ENCODE peak calls at places on chromosomes 1 and 21, in eight cellular contexts. Z is SIG-M5; S is body of pancreas; P is H7; L is stimulated activated CD8-positive, alpha-beta memory T cell treated with anti-CD3 and anti-CD28 coated beads, Interleukin-15, amount 100 ng/mL, for 24 hours; V is HCEC 1CT; C is activated naive CD4-positive, alpha-beta T cell; W is right cardiac atrium. R is an unnamed sample.

GRCh38 chr1:175628548-175629317 is 114.7 kb downstream of the TNR start:
- DNase-seq in Z (no peak), S (peak), P (no peak), L (no peak), V (no peak), C (no peak), W (peak), R (no peak)

GRCh38 chr21:45427331-45428271 is 22.6 kb downstream of the COL18A1 start:
- DNase-seq in Z (no peak), S (peak), P (peak), L (no peak), V (peak), C (no peak), W (peak), R (no peak)

GRCh38 chr1:182301467-182302198 is 90.0 kb downstream of the GLUL start:
- DNase-seq in Z (no peak), S (peak), P (peak), L (no peak), V (peak), C (no peak), W (peak), R (no peak)

GRCh38 chr1:154866995-154867795 is 2.9 kb downstream of the KCNN3 start:
- DNase-seq in Z (no peak), S (peak), P (peak), L (no peak), V (peak), C (no peak), W (peak), R (no peak)

GRCh38 chr1:201999625-202000238 is 10.7 kb upstream of the ELF3 start:
- DNase-seq in Z (no peak), S (peak), P (peak), L (no peak), V (peak), C (no peak), W (no peak), R (no peak)

GRCh38 chr1:167666416-167666815 is 36.4 kb downstream of the RCSD1 start:
- DNase-seq in Z (no peak), S (no peak), P (no peak), L (no peak), V (no peak), C (no peak), W (no peak), R (no peak)

GRCh38 chr21:25827513-25827912 is 92.7 kb downstream of the GABPA start:
- DNase-seq in Z (no peak), S (no peak), P (no peak), L (no peak), V (no peak), C (no peak), W (no peak), R (no peak)

GRCh38 chr1:198699167-198700015 is 60.6 kb downstream of the PTPRC start:
- DNase-seq in Z (no peak), S (peak), P (peak), L (peak), V (peak), C (peak), W (peak), R (no peak)

GRCh38 chr1:71014110-71014509 is 33.5 kb downstream of the PTGER3 start:
- DNase-seq in Z (no peak), S (no peak), P (no peak), L (no peak), V (no peak), C (no peak), W (no peak), R (no peak)

GRCh38 chr1:91099746-91100621 is 78.1 kb upstream of the ZNF644 start:
- DNase-seq in Z (no peak), S (no peak), P (no peak), L (no peak), V (no peak), C (no peak), W (no peak), R (no peak)

GRCh38 chr1:117826551-117827078 is 102.8 kb downstream of the GDAP2 start:
- DNase-seq in Z (no peak), S (peak), P (no peak), L (no peak), V (peak), C (no peak), W (peak), R (no peak)

GRCh38 chr1:164575356-164575755 is 16.4 kb downstream of the PBX1 start:
- DNase-seq in Z (no peak), S (no peak), P (no peak), L (no peak), V (no peak), C (no peak), W (no peak), R (no peak)

GRCh38 chr1:36968730-36969129 is 65.6 kb downstream of the GRIK3 start:
- DNase-seq in Z (no peak), S (no peak), P (no peak), L (no peak), V (no peak), C (no peak), W (no peak), R (no peak)

GRCh38 chr21:45215214-45215613 is 72.5 kb downstream of the POFUT2 start:
- DNase-seq in Z (no peak), S (no peak), P (no peak), L (no peak), V (no peak), C (no peak), W (no peak), R (no peak)

GRCh38 chr1:41322835-41323234 is 38.4 kb upstream of the FOXO6 start:
- DNase-seq in Z (no peak), S (peak), P (peak), L (no peak), V (no peak), C (no peak), W (peak), R (no peak)

GRCh38 chr1:111990878-111991760 is 1.7 kb upstream of the KCND3 start:
- DNase-seq in Z (no peak), S (peak), P (peak), L (no peak), V (peak), C (no peak), W (peak), R (no peak)

GRCh38 chr1:5720484-5720883 is 271.7 kb downstream of the NPHP4 start:
- DNase-seq in Z (no peak), S (no peak), P (no peak), L (no peak), V (no peak), C (no peak), W (no peak), R (no peak)

GRCh38 chr21:43950936-43951335 is 61.2 kb upstream of the TRAPPC10 start:
- DNase-seq in Z (no peak), S (no peak), P (no peak), L (no peak), V (no peak), C (no peak), W (peak), R (no peak)

GRCh38 chr21:29333355-29333746 is 34.6 kb downstream of the BACH1 start:
- DNase-seq in Z (no peak), S (no peak), P (no peak), L (no peak), V (no peak), C (no peak), W (no peak), R (no peak)

GRCh38 chr1:40404670-40405462 is 31.3 kb downstream of the SMAP2 start:
- DNase-seq in Z (no peak), S (peak), P (peak), L (no peak), V (peak), C (no peak), W (no peak), R (no peak)

GRCh38 chr21:25908495-25908894 is 173.7 kb downstream of the GABPA start:
- DNase-seq in Z (no peak), S (no peak), P (no peak), L (no peak), V (no peak), C (no peak), W (no peak), R (no peak)